ENCODE peak calls at places on chromosomes 12 and 14, in nine cellular contexts. One of them, this sample, is unnamed.

GRCh38 chr14:51035611-51036192 is 59.2 kb downstream of the TRIM9 start:
- DNase-seq in kidney: no peak
- DNase-seq in posterior vena cava: no peak
- DNase-seq in EL: peak
- DNase-seq in nucleus accumbens: no peak
- DNase-seq in activated CD8-positive, alpha-beta memory T cell treated with anti-CD3 and anti-CD28 coated beads for 4 hours: no peak
- DNase-seq in LHCN-M2: no peak
- DNase-seq in CD8-positive, alpha-beta T cell: no peak
- DNase-seq in H7: no peak
- DNase-seq in this sample: no peak

GRCh38 chr12:58416211-58416610 is 474.8 kb downstream of the ATP23 start:
- DNase-seq in EL: peak
- DNase-seq in LHCN-M2: peak
- DNase-seq in H7: no peak
- DNase-seq in CD8-positive, alpha-beta T cell: no peak
- DNase-seq in posterior vena cava: no peak
- DNase-seq in nucleus accumbens: no peak
- DNase-seq in activated CD8-positive, alpha-beta memory T cell treated with anti-CD3 and anti-CD28 coated beads for 4 hours: no peak
- DNase-seq in kidney: no peak
- DNase-seq in this sample: no peak

GRCh38 chr12:77032406-77032805 is 33.0 kb downstream of the E2F7 start:
- DNase-seq in posterior vena cava: no peak
- DNase-seq in EL: peak
- DNase-seq in LHCN-M2: peak
- DNase-seq in nucleus accumbens: no peak
- DNase-seq in kidney: no peak
- DNase-seq in activated CD8-positive, alpha-beta memory T cell treated with anti-CD3 and anti-CD28 coated beads for 4 hours: no peak
- DNase-seq in CD8-positive, alpha-beta T cell: no peak
- DNase-seq in H7: no peak
- DNase-seq in this sample: no peak

GRCh38 chr12:132517740-132518100 is 27.8 kb downstream of the FBRSL1 start:
- DNase-seq in EL: no peak
- DNase-seq in H7: no peak
- DNase-seq in kidney: no peak
- DNase-seq in posterior vena cava: no peak
- DNase-seq in activated CD8-positive, alpha-beta memory T cell treated with anti-CD3 and anti-CD28 coated beads for 4 hours: no peak
- DNase-seq in CD8-positive, alpha-beta T cell: no peak
- DNase-seq in LHCN-M2: no peak
- DNase-seq in nucleus accumbens: no peak
- DNase-seq in this sample: peak

GRCh38 chr12:63154560-63154959 is 3.6 kb upstream of the AVPR1A start:
- DNase-seq in H7: no peak
- DNase-seq in CD8-positive, alpha-beta T cell: no peak
- DNase-seq in LHCN-M2: no peak
- DNase-seq in activated CD8-positive, alpha-beta memory T cell treated with anti-CD3 and anti-CD28 coated beads for 4 hours: no peak
- DNase-seq in nucleus accumbens: no peak
- DNase-seq in kidney: no peak
- DNase-seq in EL: no peak
- DNase-seq in posterior vena cava: no peak
- DNase-seq in this sample: no peak

GRCh38 chr14:81341405-81342180 is 58.5 kb downstream of the STON2 start:
- DNase-seq in activated CD8-positive, alpha-beta memory T cell treated with anti-CD3 and anti-CD28 coated beads for 4 hours: no peak
- DNase-seq in posterior vena cava: no peak
- DNase-seq in kidney: no peak
- DNase-seq in H7: peak
- DNase-seq in LHCN-M2: no peak
- DNase-seq in CD8-positive, alpha-beta T cell: no peak
- DNase-seq in EL: no peak
- DNase-seq in nucleus accumbens: no peak
- DNase-seq in this sample: no peak

GRCh38 chr14:99728231-99728920 is 44.3 kb downstream of the CYP46A1 start:
- DNase-seq in LHCN-M2: no peak
- DNase-seq in EL: no peak
- DNase-seq in activated CD8-positive, alpha-beta memory T cell treated with anti-CD3 and anti-CD28 coated beads for 4 hours: no peak
- DNase-seq in nucleus accumbens: no peak
- DNase-seq in CD8-positive, alpha-beta T cell: no peak
- DNase-seq in H7: no peak
- DNase-seq in posterior vena cava: peak
- DNase-seq in kidney: peak
- DNase-seq in this sample: no peak

GRCh38 chr14:52032196-52032865 is 36.5 kb downstream of the NID2 start:
- DNase-seq in nucleus accumbens: no peak
- DNase-seq in posterior vena cava: no peak
- DNase-seq in LHCN-M2: peak
- DNase-seq in EL: peak
- DNase-seq in H7: no peak
- DNase-seq in CD8-positive, alpha-beta T cell: no peak
- DNase-seq in activated CD8-positive, alpha-beta memory T cell treated with anti-CD3 and anti-CD28 coated beads for 4 hours: no peak
- DNase-seq in kidney: no peak
- DNase-seq in this sample: no peak

GRCh38 chr12:121223283-121223946 is 13.5 kb downstream of the P2RX4 start:
- DNase-seq in LHCN-M2: no peak
- DNase-seq in kidney: peak
- DNase-seq in activated CD8-positive, alpha-beta memory T cell treated with anti-CD3 and anti-CD28 coated beads for 4 hours: no peak
- DNase-seq in nucleus accumbens: no peak
- DNase-seq in EL: peak
- DNase-seq in posterior vena cava: no peak
- DNase-seq in CD8-positive, alpha-beta T cell: peak
- DNase-seq in H7: peak
- DNase-seq in this sample: no peak

GRCh38 chr12:121789233-121789781 is 4.2 kb downstream of the RHOF start:
- DNase-seq in posterior vena cava: no peak
- DNase-seq in CD8-positive, alpha-beta T cell: peak
- DNase-seq in nucleus accumbens: no peak
- DNase-seq in activated CD8-positive, alpha-beta memory T cell treated with anti-CD3 and anti-CD28 coated beads for 4 hours: no peak
- DNase-seq in H7: no peak
- DNase-seq in EL: no peak
- DNase-seq in kidney: peak
- DNase-seq in LHCN-M2: no peak
- DNase-seq in this sample: no peak

GRCh38 chr12:527729-528128 is 68.0 kb downstream of the B4GALNT3 start:
- DNase-seq in posterior vena cava: no peak
- DNase-seq in H7: no peak
- DNase-seq in CD8-positive, alpha-beta T cell: no peak
- DNase-seq in nucleus accumbens: no peak
- DNase-seq in kidney: no peak
- DNase-seq in activated CD8-positive, alpha-beta memory T cell treated with anti-CD3 and anti-CD28 coated beads for 4 hours: no peak
- DNase-seq in LHCN-M2: no peak
- DNase-seq in EL: no peak
- DNase-seq in this sample: no peak

GRCh38 chr14:52733824-52734223 is 3.9 kb downstream of the STYX start:
- DNase-seq in kidney: no peak
- DNase-seq in H7: peak
- DNase-seq in posterior vena cava: no peak
- DNase-seq in EL: no peak
- DNase-seq in CD8-positive, alpha-beta T cell: no peak
- DNase-seq in LHCN-M2: no peak
- DNase-seq in nucleus accumbens: no peak
- DNase-seq in activated CD8-positive, alpha-beta memory T cell treated with anti-CD3 and anti-CD28 coated beads for 4 hours: no peak
- DNase-seq in this sample: no peak

GRCh38 chr14:32593290-32593942 is 264.3 kb downstream of the AKAP6 start:
- DNase-seq in posterior vena cava: no peak
- DNase-seq in nucleus accumbens: no peak
- DNase-seq in CD8-positive, alpha-beta T cell: no peak
- DNase-seq in LHCN-M2: peak
- DNase-seq in H7: no peak
- DNase-seq in EL: peak
- DNase-seq in kidney: no peak
- DNase-seq in activated CD8-positive, alpha-beta memory T cell treated with anti-CD3 and anti-CD28 coated beads for 4 hours: no peak
- DNase-seq in this sample: no peak

GRCh38 chr14:99854831-99855230 is 61.6 kb downstream of the EML1 start:
- DNase-seq in nucleus accumbens: no peak
- DNase-seq in H7: no peak
- DNase-seq in activated CD8-positive, alpha-beta memory T cell treated with anti-CD3 and anti-CD28 coated beads for 4 hours: no peak
- DNase-seq in LHCN-M2: no peak
- DNase-seq in CD8-positive, alpha-beta T cell: no peak
- DNase-seq in EL: no peak
- DNase-seq in kidney: no peak
- DNase-seq in posterior vena cava: no peak
- DNase-seq in this sample: no peak

GRCh38 chr14:52802597-52802996 is 11.2 kb upstream of the GNPNAT1 start:
- DNase-seq in activated CD8-positive, alpha-beta memory T cell treated with anti-CD3 and anti-CD28 coated beads for 4 hours: no peak
- DNase-seq in kidney: no peak
- DNase-seq in posterior vena cava: no peak
- DNase-seq in H7: no peak
- DNase-seq in CD8-positive, alpha-beta T cell: no peak
- DNase-seq in LHCN-M2: peak
- DNase-seq in nucleus accumbens: no peak
- DNase-seq in EL: peak
- DNase-seq in this sample: no peak

GRCh38 chr12:124510301-124510970 is 57.0 kb downstream of the NCOR2 start:
- DNase-seq in LHCN-M2: peak
- DNase-seq in CD8-positive, alpha-beta T cell: no peak
- DNase-seq in nucleus accumbens: no peak
- DNase-seq in H7: no peak
- DNase-seq in posterior vena cava: no peak
- DNase-seq in kidney: peak
- DNase-seq in EL: no peak
- DNase-seq in activated CD8-positive, alpha-beta memory T cell treated with anti-CD3 and anti-CD28 coated beads for 4 hours: no peak
- DNase-seq in this sample: peak

GRCh38 chr14:34426313-34427295 is 35.4 kb downstream of the SPTSSA start:
- DNase-seq in EL: no peak
- DNase-seq in CD8-positive, alpha-beta T cell: no peak
- DNase-seq in activated CD8-positive, alpha-beta memory T cell treated with anti-CD3 and anti-CD28 coated beads for 4 hours: no peak
- DNase-seq in LHCN-M2: no peak
- DNase-seq in posterior vena cava: no peak
- DNase-seq in nucleus accumbens: no peak
- DNase-seq in H7: no peak
- DNase-seq in kidney: no peak
- DNase-seq in this sample: no peak

GRCh38 chr14:105394714-105395537 is 3.4 kb upstream of the TEX22 start:
- DNase-seq in H7: no peak
- DNase-seq in LHCN-M2: no peak
- DNase-seq in nucleus accumbens: no peak
- DNase-seq in kidney: peak
- DNase-seq in EL: no peak
- DNase-seq in CD8-positive, alpha-beta T cell: no peak
- DNase-seq in activated CD8-positive, alpha-beta memory T cell treated with anti-CD3 and anti-CD28 coated beads for 4 hours: no peak
- DNase-seq in posterior vena cava: no peak
- DNase-seq in this sample: no peak

GRCh38 chr14:59347511-59347900 is 117.7 kb downstream of the GPR135 start:
- DNase-seq in EL: no peak
- DNase-seq in H7: no peak
- DNase-seq in nucleus accumbens: no peak
- DNase-seq in kidney: no peak
- DNase-seq in posterior vena cava: no peak
- DNase-seq in LHCN-M2: no peak
- DNase-seq in CD8-positive, alpha-beta T cell: no peak
- DNase-seq in activated CD8-positive, alpha-beta memory T cell treated with anti-CD3 and anti-CD28 coated beads for 4 hours: no peak
- DNase-seq in this sample: no peak

GRCh38 chr12:12684375-12685106 is 11.4 kb downstream of the GPR19 start:
- DNase-seq in activated CD8-positive, alpha-beta memory T cell treated with anti-CD3 and anti-CD28 coated beads for 4 hours: no peak
- DNase-seq in H7: peak
- DNase-seq in nucleus accumbens: peak
- DNase-seq in CD8-positive, alpha-beta T cell: no peak
- DNase-seq in LHCN-M2: peak
- DNase-seq in EL: peak
- DNase-seq in kidney: no peak
- DNase-seq in posterior vena cava: no peak
- DNase-seq in this sample: peak

GRCh38 chr12:110234197-110235154 is 46.6 kb upstream of the ATP2A2 start:
- DNase-seq in H7: no peak
- DNase-seq in activated CD8-positive, alpha-beta memory T cell treated with anti-CD3 and anti-CD28 coated beads for 4 hours: no peak
- DNase-seq in posterior vena cava: no peak
- DNase-seq in kidney: no peak
- DNase-seq in nucleus accumbens: no peak
- DNase-seq in EL: no peak
- DNase-seq in CD8-positive, alpha-beta T cell: no peak
- DNase-seq in LHCN-M2: no peak
- DNase-seq in this sample: no peak

GRCh38 chr12:109544955-109545531 is 28.3 kb downstream of the MMAB start:
- DNase-seq in EL: peak
- DNase-seq in activated CD8-positive, alpha-beta memory T cell treated with anti-CD3 and anti-CD28 coated beads for 4 hours: no peak
- DNase-seq in H7: no peak
- DNase-seq in kidney: no peak
- DNase-seq in nucleus accumbens: no peak
- DNase-seq in posterior vena cava: no peak
- DNase-seq in LHCN-M2: peak
- DNase-seq in CD8-positive, alpha-beta T cell: no peak
- DNase-seq in this sample: no peak

GRCh38 chr14:77303417-77304156 is 17.1 kb downstream of the POMT2 start:
- DNase-seq in activated CD8-positive, alpha-beta memory T cell treated with anti-CD3 and anti-CD28 coated beads for 4 hours: no peak
- DNase-seq in H7: no peak
- DNase-seq in nucleus accumbens: no peak
- DNase-seq in posterior vena cava: no peak
- DNase-seq in LHCN-M2: peak
- DNase-seq in CD8-positive, alpha-beta T cell: no peak
- DNase-seq in kidney: no peak
- DNase-seq in EL: peak
- DNase-seq in this sample: peak

GRCh38 chr14:101219896-101220703 is 316.6 kb upstream of the RTL1 start:
- DNase-seq in kidney: peak
- DNase-seq in LHCN-M2: no peak
- DNase-seq in EL: no peak
- DNase-seq in posterior vena cava: peak
- DNase-seq in CD8-positive, alpha-beta T cell: no peak
- DNase-seq in nucleus accumbens: no peak
- DNase-seq in activated CD8-positive, alpha-beta memory T cell treated with anti-CD3 and anti-CD28 coated beads for 4 hours: no peak
- DNase-seq in H7: no peak
- DNase-seq in this sample: no peak

GRCh38 chr12:95790025-95790911 is at the start of gene NTN4:
- DNase-seq in EL: peak
- DNase-seq in nucleus accumbens: no peak
- DNase-seq in H7: peak
- DNase-seq in posterior vena cava: peak
- DNase-seq in kidney: peak
- DNase-seq in activated CD8-positive, alpha-beta memory T cell treated with anti-CD3 and anti-CD28 coated beads for 4 hours: no peak
- DNase-seq in CD8-positive, alpha-beta T cell: peak
- DNase-seq in LHCN-M2: no peak
- DNase-seq in this sample: no peak

GRCh38 chr14:75449703-75450102 is 21.9 kb downstream of the JDP2 start:
- DNase-seq in EL: no peak
- DNase-seq in kidney: no peak
- DNase-seq in activated CD8-positive, alpha-beta memory T cell treated with anti-CD3 and anti-CD28 coated beads for 4 hours: no peak
- DNase-seq in H7: no peak
- DNase-seq in nucleus accumbens: no peak
- DNase-seq in posterior vena cava: no peak
- DNase-seq in CD8-positive, alpha-beta T cell: no peak
- DNase-seq in LHCN-M2: no peak
- DNase-seq in this sample: peak

GRCh38 chr14:97251423-97252155 is 454.4 kb downstream of the VRK1 start:
- DNase-seq in activated CD8-positive, alpha-beta memory T cell treated with anti-CD3 and anti-CD28 coated beads for 4 hours: no peak
- DNase-seq in EL: no peak
- DNase-seq in CD8-positive, alpha-beta T cell: no peak
- DNase-seq in posterior vena cava: no peak
- DNase-seq in H7: peak
- DNase-seq in nucleus accumbens: no peak
- DNase-seq in LHCN-M2: no peak
- DNase-seq in kidney: no peak
- DNase-seq in this sample: no peak

GRCh38 chr12:72272731-72273498 is 745 bp downstream of the TRHDE start:
- DNase-seq in LHCN-M2: no peak
- DNase-seq in activated CD8-positive, alpha-beta memory T cell treated with anti-CD3 and anti-CD28 coated beads for 4 hours: no peak
- DNase-seq in EL: peak
- DNase-seq in kidney: peak
- DNase-seq in nucleus accumbens: no peak
- DNase-seq in posterior vena cava: peak
- DNase-seq in H7: peak
- DNase-seq in CD8-positive, alpha-beta T cell: no peak
- DNase-seq in this sample: no peak

GRCh38 chr12:96091833-96092232 is 56.4 kb upstream of the LTA4H start:
- DNase-seq in LHCN-M2: peak
- DNase-seq in nucleus accumbens: no peak
- DNase-seq in CD8-positive, alpha-beta T cell: no peak
- DNase-seq in EL: peak
- DNase-seq in posterior vena cava: no peak
- DNase-seq in activated CD8-positive, alpha-beta memory T cell treated with anti-CD3 and anti-CD28 coated beads for 4 hours: no peak
- DNase-seq in kidney: no peak
- DNase-seq in H7: peak
- DNase-seq in this sample: no peak

GRCh38 chr14:57974896-57975295 is 109.0 kb upstream of the SLC35F4 start:
- DNase-seq in CD8-positive, alpha-beta T cell: no peak
- DNase-seq in nucleus accumbens: no peak
- DNase-seq in kidney: no peak
- DNase-seq in EL: no peak
- DNase-seq in H7: no peak
- DNase-seq in activated CD8-positive, alpha-beta memory T cell treated with anti-CD3 and anti-CD28 coated beads for 4 hours: no peak
- DNase-seq in posterior vena cava: no peak
- DNase-seq in LHCN-M2: no peak
- DNase-seq in this sample: no peak

GRCh38 chr14:99995700-99996356 is 69.4 kb upstream of the EVL start:
- DNase-seq in activated CD8-positive, alpha-beta memory T cell treated with anti-CD3 and anti-CD28 coated beads for 4 hours: peak
- DNase-seq in LHCN-M2: peak
- DNase-seq in EL: peak
- DNase-seq in H7: peak
- DNase-seq in posterior vena cava: no peak
- DNase-seq in kidney: no peak
- DNase-seq in nucleus accumbens: peak
- DNase-seq in CD8-positive, alpha-beta T cell: peak
- DNase-seq in this sample: peak

This sample was measured in midbrain.